ENCODE peak calls at places on chromosomes 4 and X, in four cellular contexts. L is fibroblast of pulmonary artery, B is psoas muscle, J is uterus. X is an unnamed sample.

GRCh38 chrX:75149654-75150053 is 6.4 kb downstream of the ABCB7 start:
- DNase-seq in L (no peak), B (no peak), J (no peak), X (no peak)

GRCh38 chr4:52709155-52709554 is 42.1 kb downstream of the ERVMER34-1 start:
- DNase-seq in L (no peak), B (no peak), J (no peak), X (no peak)

GRCh38 chrX:54044877-54045328 is 630 bp upstream of the PHF8 start:
- DNase-seq in L (no peak), B (no peak), J (no peak), X (no peak)

GRCh38 chr4:159150838-159151390 is 48.0 kb downstream of the RAPGEF2 start:
- DNase-seq in L (no peak), B (no peak), J (no peak), X (peak)

GRCh38 chr4:97525236-97525635 is 618.0 kb downstream of the STPG2 start:
- DNase-seq in L (peak), B (no peak), J (no peak), X (no peak)

GRCh38 chr4:179116011-179116410 is 1673.8 kb upstream of the AGA start:
- DNase-seq in L (no peak), B (no peak), J (no peak), X (no peak)

GRCh38 chr4:128665514-128665913 is 144.0 kb upstream of the JADE1 start:
- DNase-seq in L (no peak), B (no peak), J (no peak), X (no peak)

GRCh38 chrX:45619290-45619689 is 418.6 kb upstream of the DIPK2B start:
- DNase-seq in L (peak), B (no peak), J (no peak), X (no peak)

GRCh38 chr4:85842540-85842939 is 367.6 kb downstream of the ARHGAP24 start:
- DNase-seq in L (peak), B (no peak), J (no peak), X (no peak)

GRCh38 chr4:101304916-101305315 is 42.4 kb downstream of the PPP3CA start:
- DNase-seq in L (peak), B (no peak), J (no peak), X (no peak)

GRCh38 chrX:108537005-108537404 is 97.4 kb downstream of the COL4A5 start:
- DNase-seq in L (peak), B (no peak), J (no peak), X (peak)

GRCh38 chr4:23770011-23770410 is 119.8 kb downstream of the PPARGC1A start:
- DNase-seq in L (peak), B (no peak), J (no peak), X (no peak)

GRCh38 chrX:12917753-12918152 is 11.3 kb downstream of the TLR8 start:
- DNase-seq in L (no peak), B (no peak), J (no peak), X (no peak)

GRCh38 chr4:185754961-185755360 is 57.0 kb downstream of the SORBS2 start:
- DNase-seq in L (no peak), B (no peak), J (no peak), X (no peak)

GRCh38 chr4:78720994-78721677 is 55.0 kb upstream of the BMP2K start:
- DNase-seq in L (no peak), B (no peak), J (no peak), X (peak)

GRCh38 chrX:15468036-15468435 is 25.1 kb downstream of the PIR start:
- DNase-seq in L (peak), B (peak), J (no peak), X (peak)

GRCh38 chrX:148499638-148500427 is 584 bp upstream of the AFF2 start:
- DNase-seq in L (no peak), B (no peak), J (no peak), X (no peak)

GRCh38 chr4:19214591-19214990 is 1037.1 kb upstream of the SLIT2 start:
- DNase-seq in L (peak), B (no peak), J (no peak), X (no peak)

GRCh38 chr4:71663780-71664179 is 120.1 kb downstream of the GC start:
- DNase-seq in L (no peak), B (no peak), J (no peak), X (peak)

DNA sequence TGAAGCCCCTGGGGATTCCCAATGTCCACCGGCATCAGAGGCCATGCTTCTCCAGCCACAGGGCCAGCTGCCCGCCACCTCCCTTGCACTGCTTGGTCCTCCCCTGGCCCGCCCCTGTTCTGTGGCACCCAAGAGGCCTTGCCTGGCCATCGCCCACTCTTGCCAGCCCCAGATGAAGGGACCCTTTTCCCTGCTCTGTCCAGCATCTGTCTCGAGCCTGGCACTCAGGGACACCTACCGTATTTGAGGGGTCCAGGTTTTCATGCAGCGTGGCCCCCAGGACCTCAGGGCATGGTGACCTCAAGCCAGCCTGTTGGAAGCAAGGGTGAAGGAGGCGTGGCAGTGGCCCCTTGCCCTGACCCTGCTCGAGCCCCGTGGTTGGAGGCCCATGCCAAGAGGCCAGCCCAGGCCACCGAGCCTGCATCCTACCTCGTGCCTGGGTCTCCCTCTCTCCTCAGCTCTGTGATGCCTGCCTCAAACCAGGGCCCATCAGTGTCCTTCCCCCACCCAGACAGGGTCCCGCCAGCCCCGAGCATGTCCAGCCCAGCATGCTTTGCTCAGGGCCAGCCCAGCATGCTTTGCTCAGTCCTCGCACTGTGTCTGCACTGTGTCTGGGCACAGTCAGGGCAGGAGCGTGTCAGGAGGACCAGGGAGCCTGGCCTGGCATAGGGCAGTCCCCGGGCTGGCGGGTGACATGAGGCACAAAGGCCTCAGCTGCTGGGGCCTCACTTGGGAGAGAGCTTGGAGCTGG is 14.3 kb upstream of the FGFR3 start:
- DNase-seq in L (no peak), B (no peak), J (no peak), X (no peak)
- H3K4me3 ChIP-seq in L (no peak), B (no peak), J (no peak), X (no peak)

DNA sequence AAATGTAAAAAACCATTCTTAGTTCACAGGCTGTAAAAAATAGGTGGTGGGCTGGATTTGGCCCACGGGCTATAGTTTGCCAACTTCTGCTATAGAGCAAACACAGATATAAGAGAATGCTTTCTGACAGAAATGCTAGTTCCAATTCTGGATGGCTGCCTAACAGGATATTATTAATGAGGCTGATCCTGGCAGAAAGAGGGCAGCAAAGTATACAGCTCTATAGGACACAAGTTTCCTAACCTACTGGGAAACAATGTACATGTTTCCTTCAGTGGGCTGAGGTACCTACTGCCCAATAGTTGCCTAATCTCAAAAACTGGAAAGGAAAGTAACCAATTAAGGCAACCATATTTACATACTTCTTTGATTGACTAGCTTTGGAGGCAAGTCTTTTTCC is 58.2 kb upstream of the UCP1 start:
- DNase-seq in L (peak), B (no peak), J (no peak), X (no peak)
- TF ChIP-seq CTCF in L (peak), B (no peak), J (no peak), X (no peak)

GRCh38 chrX:119541188-119541587 is 24.0 kb downstream of the STEEP1 start:
- DNase-seq in L (peak), B (no peak), J (no peak), X (no peak)

GRCh38 chrX:119539872-119540271 is 25.3 kb downstream of the STEEP1 start:
- DNase-seq in L (no peak), B (no peak), J (no peak), X (no peak)

DNA sequence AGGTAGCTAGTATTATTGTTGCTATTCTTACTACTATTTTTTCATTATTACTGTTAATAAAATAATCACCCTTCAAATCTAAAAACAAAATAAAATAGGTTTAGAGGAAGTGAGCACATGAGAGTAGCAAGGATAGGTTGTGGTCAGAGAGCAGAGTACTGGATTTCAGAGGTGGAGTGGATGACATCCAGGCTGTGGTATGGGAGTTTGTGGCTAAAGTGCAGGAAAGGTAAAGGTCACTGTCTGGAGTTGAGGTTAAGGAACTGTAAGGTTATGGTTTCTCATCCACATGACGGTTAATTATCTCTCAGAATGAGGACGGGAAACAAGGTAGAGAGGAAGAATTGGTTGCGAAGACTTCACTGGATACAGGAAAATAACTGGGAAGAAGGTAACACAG is 27.7 kb downstream of the STEEP1 start:
- DNase-seq in L (no peak), B (no peak), J (no peak), X (no peak)
- H3K4me3 ChIP-seq in L (no peak), B (no peak), J (no peak), X (no peak)

DNA sequence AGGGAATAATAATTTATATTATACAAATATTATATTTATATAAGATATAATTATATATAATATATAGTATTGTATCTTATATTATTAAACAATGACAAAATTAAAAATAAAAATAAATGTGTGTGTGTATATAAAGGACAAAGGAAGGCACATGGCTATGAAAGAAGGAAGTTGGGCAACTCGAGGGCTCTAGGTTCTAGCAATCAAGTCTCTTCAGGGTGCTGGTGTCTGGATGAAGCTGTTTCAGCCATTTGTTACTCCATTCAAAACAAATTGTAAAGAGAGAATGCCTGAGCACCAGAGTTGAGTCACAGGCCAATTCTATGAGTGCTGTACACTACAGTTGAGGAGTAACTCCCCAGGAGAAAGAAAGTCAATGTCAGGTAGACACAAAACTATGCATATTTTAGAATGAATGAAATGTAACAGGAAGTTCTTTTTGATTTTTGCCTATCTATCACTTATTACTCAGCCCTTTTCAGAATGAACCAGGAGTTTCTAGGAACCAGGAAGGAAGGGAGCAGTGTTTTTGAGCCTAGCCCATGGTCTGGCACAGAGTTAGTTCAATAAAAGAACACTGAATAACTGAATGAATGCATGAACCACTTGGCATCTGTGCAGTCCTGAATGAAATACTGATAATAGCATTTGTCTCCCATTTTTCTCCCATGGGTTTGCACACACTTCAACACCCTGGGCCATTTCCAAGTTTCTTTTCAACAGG is 151.7 kb upstream of the CPEB2 start:
- DNase-seq in L (no peak), B (no peak), J (no peak), X (no peak)
- TF ChIP-seq CTCF in L (no peak), B (no peak), J (no peak), X (no peak)

DNA sequence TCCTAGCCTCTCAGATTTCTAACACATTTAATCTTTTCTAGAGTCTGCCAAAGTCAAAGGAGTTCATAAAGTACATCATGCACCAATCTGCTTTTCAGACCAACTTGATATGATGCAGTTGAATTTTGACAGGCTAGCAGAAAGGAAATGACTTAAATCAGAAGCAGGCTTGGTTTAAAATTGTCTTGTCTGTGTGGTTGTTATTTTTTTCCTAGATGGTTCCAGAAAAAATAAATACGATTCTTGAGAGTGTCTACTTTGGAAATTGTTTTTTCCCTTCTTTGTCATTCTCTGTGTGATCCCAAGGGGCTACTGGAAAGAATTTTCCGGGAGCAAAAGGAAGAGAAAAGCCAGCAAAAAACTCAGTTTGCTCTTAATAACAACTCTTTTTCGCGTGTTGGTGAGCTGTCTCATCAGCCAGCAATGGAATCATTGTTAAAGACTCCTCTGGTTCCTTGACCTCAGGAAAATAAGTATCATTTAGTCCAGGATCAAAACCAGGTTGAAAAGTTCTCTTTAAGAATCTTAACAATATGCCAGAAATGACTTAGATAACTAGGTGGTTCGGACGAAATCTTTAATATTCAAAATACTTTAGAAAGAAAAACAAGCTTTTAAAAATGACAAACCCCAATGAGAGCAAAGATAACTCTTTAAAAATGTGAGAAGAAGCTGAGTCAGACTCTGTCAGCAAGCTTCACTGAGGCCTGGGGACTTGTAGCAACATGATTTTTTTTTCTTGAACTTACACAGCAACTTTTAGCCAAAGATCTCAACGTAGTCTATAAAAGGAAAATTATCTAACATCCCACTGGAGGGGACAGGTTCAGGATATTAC is 49.7 kb upstream of the GAB1 start:
- DNase-seq in L (peak), B (no peak), J (no peak), X (no peak)
- H3K4me3 ChIP-seq in L (no peak), B (no peak), J (no peak), X (no peak)

X was measured in GM12865.